ENCODE peak calls at places on chromosomes 4 and X, in six cellular contexts. V is ecto neural progenitor cell, D is NCI-H1417, Y is MCF 10A, G is PC-9, B is fibroblast of mammary gland. T is an unnamed sample.

GRCh38 chr4:76535603-76536380 is 100.8 kb downstream of the SHROOM3 start:
- DNase-seq in D (peak), V (no peak), B (no peak), G (no peak), Y (peak), T (no peak)

GRCh38 chr4:126702747-126703146 is 930.0 kb upstream of the INTU start:
- DNase-seq in B (no peak), D (no peak), Y (no peak), G (no peak), V (no peak), T (no peak)

GRCh38 chrX:68415289-68415688 is 18.0 kb downstream of the OPHN1 start:
- DNase-seq in B (peak), V (no peak), Y (peak), G (peak), D (no peak), T (no peak)

GRCh38 chr4:158578476-158578875 is 56.8 kb downstream of the RXFP1 start:
- DNase-seq in V (no peak), B (peak), Y (peak), G (no peak), D (no peak), T (no peak)

GRCh38 chr4:100510551-100510950 is 7.3 kb downstream of the EMCN start:
- DNase-seq in V (no peak), D (no peak), Y (no peak), G (no peak), B (no peak), T (no peak)

GRCh38 chrX:129360175-129360574 is 163.1 kb downstream of the SMARCA1 start:
- DNase-seq in Y (peak), V (peak), B (peak), G (peak), D (peak), T (peak)

GRCh38 chrX:33138677-33139249 is 72.6 kb downstream of the DMD start:
- DNase-seq in Y (no peak), G (no peak), V (no peak), B (peak), D (no peak), T (no peak)

GRCh38 chr4:140020457-140021361 is 133.3 kb downstream of the MAML3 start:
- DNase-seq in Y (no peak), D (no peak), V (no peak), G (peak), B (no peak), T (no peak)

GRCh38 chr4:94765653-94766052 is 7.9 kb downstream of the BMPR1B start:
- DNase-seq in D (no peak), G (no peak), Y (peak), V (no peak), B (no peak), T (no peak)

GRCh38 chrX:143121471-143121870 is 95.7 kb downstream of the SPANXN4 start:
- DNase-seq in D (peak), Y (peak), V (no peak), G (no peak), B (no peak), T (no peak)

GRCh38 chr4:38313999-38314561 is 349.9 kb upstream of the KLF3 start:
- DNase-seq in V (no peak), B (peak), Y (peak), G (no peak), D (no peak), T (no peak)

GRCh38 chrX:103669745-103670144 is 16.8 kb downstream of the MORF4L2 start:
- DNase-seq in G (no peak), Y (no peak), B (no peak), V (no peak), D (no peak), T (no peak)

GRCh38 chrX:150990910-150991309 is 7.8 kb downstream of the HMGB3 start:
- DNase-seq in D (no peak), V (no peak), G (no peak), Y (peak), B (no peak), T (no peak)

T was measured in activated T-helper 2 cell treated with anti-CD3 and anti-CD28 coated beads, Interferon-gamma antibody, Interleukin-2, Interleukin-4, amounts not matched to agents 10 μg/mL and 5 μg/mL and 100 μg/mL, durations not matched to agents 14 hours and 24 hours and 36 hours.